ENCODE peak calls at places on chromosomes 12 and 14, in ten cellular contexts. M, A, K, B, U, F, X, N, Z and D are unnamed samples.

GRCh38 chr14:104867371-104868059 is 2.4 kb downstream of the CEP170B start:
- DNase-seq in Z (no peak), N (no peak), M (no peak), F (no peak), K (no peak), A (no peak), B (no peak), X (no peak), U (no peak), D (no peak)

GRCh38 chr12:46268349-46268616 is 560 bp downstream of the SLC38A1 start:
- DNase-seq in X (peak), A (no peak), K (peak), F (no peak), B (no peak), U (no peak), M (no peak), N (no peak), Z (no peak), D (no peak)

GRCh38 chr14:26598081-26598671 is 343 bp upstream of the NOVA1 start:
- DNase-seq in Z (no peak), M (peak), B (no peak), N (peak), X (peak), F (peak), A (peak), K (peak), U (peak), D (peak)

GRCh38 chr14:36517242-36518030 is 2.6 kb downstream of the NKX2-1 start:
- DNase-seq in F (peak), B (no peak), K (no peak), N (no peak), M (no peak), U (no peak), X (no peak), A (no peak), Z (no peak), D (peak)

GRCh38 chr12:54374555-54375257 is 9.8 kb downstream of the ZNF385A start:
- DNase-seq in A (no peak), U (no peak), N (no peak), Z (no peak), K (no peak), F (no peak), X (no peak), M (no peak), B (no peak), D (no peak)

GRCh38 chr12:25151476-25151875 is 43.5 kb downstream of the DNAI7 start:
- DNase-seq in N (no peak), M (no peak), F (peak), U (peak), A (peak), Z (peak), X (peak), K (peak), B (no peak), D (no peak)

GRCh38 chr12:18975933-18976332 is 153.6 kb upstream of the PLEKHA5 start:
- DNase-seq in F (no peak), Z (no peak), U (no peak), K (no peak), B (no peak), X (no peak), A (no peak), N (no peak), M (no peak), D (no peak)

GRCh38 chr12:65881348-65881961 is 57.2 kb downstream of the HMGA2 start:
- DNase-seq in K (no peak), Z (peak), F (peak), M (peak), A (peak), U (peak), B (no peak), X (peak), N (no peak), D (no peak)

GRCh38 chr12:123396543-123396942 is 12.6 kb downstream of the KMT5A start:
- DNase-seq in Z (no peak), B (no peak), K (no peak), X (no peak), M (no peak), N (no peak), F (no peak), U (no peak), A (no peak), D (no peak)

GRCh38 chr12:58104443-58104842 is 163.1 kb downstream of the ATP23 start:
- DNase-seq in A (no peak), X (no peak), F (no peak), M (no peak), N (no peak), K (no peak), Z (no peak), B (no peak), U (no peak), D (no peak)

GRCh38 chr12:104494137-104494815 is 37.5 kb downstream of the CHST11 start:
- DNase-seq in B (no peak), Z (no peak), N (no peak), K (peak), X (no peak), A (peak), U (no peak), F (no peak), M (no peak), D (no peak)

GRCh38 chr12:48197549-48197966 is 5.5 kb downstream of the OR10AD1 start:
- DNase-seq in Z (no peak), N (no peak), F (peak), A (no peak), B (peak), X (peak), K (peak), U (no peak), M (no peak), D (peak)
- TF ChIP-seq CTCF in Z (peak), N (peak), F (peak), A (peak), B (peak), X (peak), K (peak), U (no peak), M (no peak), D (peak)

GRCh38 chr12:118064608-118065007 is 3.6 kb upstream of the WSB2 start:
- DNase-seq in F (peak), Z (no peak), B (peak), N (no peak), A (no peak), X (no peak), M (no peak), K (no peak), U (peak), D (no peak)
- TF ChIP-seq CTCF in F (no peak), Z (peak), B (peak), N (peak), A (no peak), X (no peak), M (no peak), K (peak), U (peak), D (peak)

GRCh38 chr14:91152499-91152898 is 38.6 kb downstream of the DGLUCY start:
- DNase-seq in F (no peak), Z (no peak), M (no peak), U (no peak), N (no peak), K (no peak), X (no peak), A (no peak), B (no peak), D (no peak)

GRCh38 chr14:91154851-91155625 is 41.2 kb downstream of the DGLUCY start:
- DNase-seq in K (peak), B (no peak), A (no peak), Z (no peak), F (no peak), M (no peak), X (peak), U (no peak), N (no peak), D (no peak)

GRCh38 chr14:91153360-91153759 is 39.5 kb downstream of the DGLUCY start:
- DNase-seq in N (no peak), K (no peak), A (no peak), M (no peak), F (no peak), B (no peak), Z (no peak), X (peak), U (no peak), D (no peak)

GRCh38 chr14:91158091-91158790 is 44.4 kb downstream of the DGLUCY start:
- DNase-seq in X (peak), A (no peak), M (no peak), F (no peak), B (no peak), K (no peak), N (no peak), U (no peak), Z (no peak), D (no peak)

GRCh38 chr14:91155626-91156089 is 41.8 kb downstream of the DGLUCY start:
- DNase-seq in A (no peak), M (no peak), N (no peak), U (no peak), X (no peak), F (no peak), Z (no peak), K (no peak), B (no peak), D (no peak)
- TF ChIP-seq CTCF in A (no peak), M (no peak), N (peak), U (no peak), X (no peak), F (peak), Z (no peak), K (peak), B (no peak), D (no peak)

DNA sequence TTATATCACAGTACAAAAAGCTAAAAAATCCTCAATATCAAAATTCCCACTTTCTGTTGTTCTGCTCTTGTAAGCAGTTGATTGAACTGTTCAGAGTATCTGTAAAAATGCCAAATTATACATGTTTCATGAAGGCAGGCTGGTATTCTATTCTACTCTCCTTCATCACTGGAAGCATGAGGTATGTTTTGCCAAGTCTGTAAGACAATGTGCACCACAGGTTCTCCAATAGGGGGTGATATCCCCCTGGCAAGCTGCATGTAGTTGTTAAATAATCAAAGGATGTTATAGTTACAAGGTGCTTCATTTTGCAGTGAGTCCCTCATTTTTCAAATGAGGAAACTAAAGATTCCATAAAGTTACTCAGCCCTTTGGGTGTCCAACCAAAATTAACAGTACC is 15.1 kb upstream of the NEK9 start:
- DNase-seq in U (peak), A (no peak), M (no peak), F (peak), Z (no peak), K (peak), N (no peak), B (peak), X (no peak), D (no peak)
- TF ChIP-seq CTCF in U (peak), A (peak), M (peak), F (peak), Z (peak), K (peak), N (peak), B (peak), X (peak), D (peak)

GRCh38 chr14:22598896-22599244 is 770 bp downstream of the ABHD4 start:
- DNase-seq in B (peak), U (no peak), A (peak), F (peak), X (peak), N (no peak), Z (no peak), M (no peak), K (peak), D (peak)

GRCh38 chr14:22598099-22598895 is at the start of gene ABHD4:
- DNase-seq in M (peak), F (peak), N (peak), B (peak), A (peak), Z (no peak), U (peak), X (peak), K (peak), D (peak)

GRCh38 chr14:22596354-22596879 is 1.7 kb upstream of the ABHD4 start:
- DNase-seq in U (no peak), M (no peak), F (no peak), B (no peak), N (no peak), Z (no peak), X (no peak), A (no peak), K (no peak), D (no peak)

GRCh38 chr14:22597265-22597664 is 835 bp upstream of the ABHD4 start:
- DNase-seq in X (no peak), F (peak), B (no peak), M (no peak), K (no peak), U (no peak), Z (no peak), N (no peak), A (no peak), D (no peak)

GRCh38 chr14:22597771-22598098 is 365 bp upstream of the ABHD4 start:
- DNase-seq in N (no peak), U (no peak), M (no peak), Z (no peak), X (no peak), B (no peak), F (no peak), K (no peak), A (no peak), D (no peak)
- TF ChIP-seq CTCF in N (no peak), U (no peak), M (no peak), Z (no peak), X (no peak), B (no peak), F (no peak), K (no peak), A (no peak), D (no peak)

GRCh38 chr14:99548871-99549270 is 55.1 kb downstream of the CCDC85C start:
- DNase-seq in K (no peak), F (no peak), A (no peak), U (no peak), M (no peak), Z (no peak), X (no peak), N (no peak), B (no peak), D (no peak)

GRCh38 chr14:99549684-99550083 is 54.3 kb downstream of the CCDC85C start:
- DNase-seq in X (no peak), Z (no peak), F (no peak), M (no peak), K (no peak), A (no peak), N (no peak), U (no peak), B (no peak), D (no peak)

GRCh38 chr14:99552021-99552553 is 51.9 kb downstream of the CCDC85C start:
- DNase-seq in F (no peak), M (no peak), N (no peak), B (no peak), A (no peak), Z (no peak), X (no peak), K (no peak), U (no peak), D (no peak)

GRCh38 chr14:99551034-99551922 is 52.7 kb downstream of the CCDC85C start:
- DNase-seq in F (no peak), X (no peak), N (no peak), M (no peak), K (no peak), U (no peak), B (no peak), Z (no peak), A (no peak), D (no peak)

DNA sequence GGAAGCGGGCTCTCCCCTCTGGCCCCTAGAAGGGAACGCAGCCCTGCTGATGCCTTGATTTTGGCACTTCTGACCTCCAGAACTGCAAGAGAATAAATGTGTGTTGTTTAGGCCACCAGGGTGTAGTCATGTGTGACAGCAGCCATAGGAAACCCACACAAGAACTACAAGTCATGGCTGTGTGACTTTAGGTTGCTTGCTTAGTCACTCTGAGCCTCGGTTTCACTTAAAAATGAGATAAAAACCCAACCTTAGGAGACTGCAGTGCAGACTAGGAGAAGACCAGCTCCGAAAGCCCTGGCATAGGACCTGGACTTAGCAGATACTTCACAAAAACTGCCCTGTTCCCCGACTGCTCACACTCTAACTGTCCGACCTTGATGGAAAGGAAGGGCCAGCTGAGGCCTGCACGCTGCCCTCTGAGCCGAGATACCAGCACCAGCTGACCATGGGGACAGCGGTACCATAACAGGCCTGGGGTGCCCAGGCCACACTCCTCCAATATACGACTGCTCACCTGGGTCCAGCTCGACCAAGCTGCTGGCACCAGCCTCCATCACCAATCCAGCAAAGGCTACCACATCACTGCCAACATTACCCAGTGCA is 53.5 kb downstream of the CCDC85C start:
- DNase-seq in N (no peak), Z (no peak), X (no peak), A (no peak), K (no peak), U (no peak), M (no peak), B (no peak), F (no peak), D (no peak)
- TF ChIP-seq CTCF in N (no peak), Z (no peak), X (no peak), A (no peak), K (no peak), U (no peak), M (no peak), B (no peak), F (no peak), D (no peak)

GRCh38 chr12:32681272-32681671 is 2.2 kb downstream of the DNM1L start:
- DNase-seq in M (no peak), B (peak), A (no peak), Z (no peak), X (no peak), K (no peak), F (no peak), U (no peak), N (no peak), D (peak)

GRCh38 chr12:32679910-32680217 is 763 bp downstream of the DNM1L start:
- DNase-seq in U (no peak), X (no peak), F (no peak), A (no peak), N (no peak), Z (no peak), M (no peak), K (no peak), B (no peak), D (no peak)

GRCh38 chr12:32680787-32681186 is 1.7 kb downstream of the DNM1L start:
- DNase-seq in K (no peak), M (no peak), X (no peak), A (no peak), U (no peak), N (no peak), Z (no peak), B (no peak), F (no peak), D (no peak)

GRCh38 chr12:32679091-32679909 is at the start of gene DNM1L:
- DNase-seq in Z (peak), A (peak), K (peak), U (peak), N (peak), M (peak), F (peak), B (peak), X (peak), D (peak)
- TF ChIP-seq CTCF in Z (no peak), A (no peak), K (peak), U (no peak), N (peak), M (no peak), F (no peak), B (no peak), X (peak), D (no peak)